ENCODE peak calls at places on chromosome 15, in eight cellular contexts. P is HepG2; V is CD8-positive, alpha-beta T cell; Z is psoas muscle; I is mesenchymal stem cell; Y is esophagus muscularis mucosa; J is Peyer's patch; L is adrenal gland. H is an unnamed sample. For H3K27me3, the result is how much of the 10 kb centered on the place peaks cover.

GRCh38 chr15:53884441-53884840 is 93.8 kb upstream of the UNC13C start:
- DNase-seq in J (no peak), Y (no peak), I (no peak), V (no peak), Z (no peak), L (no peak), P (no peak), H (no peak)

GRCh38 chr15:80265021-80265420 is 13.0 kb upstream of the CTXND1 start:
- DNase-seq in V (no peak), L (no peak), Y (no peak), J (no peak), Z (no peak), I (no peak), P (no peak), H (no peak)

GRCh38 chr15:38750816-38751215 is 186.2 kb upstream of the RASGRP1 start:
- DNase-seq in I (no peak), L (no peak), V (no peak), Z (no peak), J (no peak), Y (no peak), P (no peak), H (no peak)

GRCh38 chr15:95302206-95302605 is 1028.3 kb upstream of the NR2F2 start:
- DNase-seq in I (peak), V (no peak), J (no peak), Y (no peak), Z (no peak), L (no peak), P (no peak), H (no peak)

GRCh38 chr15:75696303-75696657 is 16.4 kb downstream of the CSPG4 start:
- DNase-seq in I (no peak), Z (no peak), L (no peak), V (no peak), P (no peak), Y (no peak), J (no peak), H (no peak)

GRCh38 chr15:29040367-29040745 is 154.6 kb downstream of the APBA2 start:
- DNase-seq in V (no peak), I (no peak), Y (no peak), L (no peak), Z (no peak), P (no peak), J (no peak), H (no peak)

GRCh38 chr15:77481670-77482069 is 61.0 kb downstream of the HMG20A start:
- DNase-seq in I (peak), P (no peak), Y (no peak), L (no peak), J (no peak), V (no peak), Z (no peak), H (peak)

GRCh38 chr15:74555192-74555591 is 14.2 kb downstream of the ARID3B start:
- DNase-seq in P (no peak), Y (no peak), L (no peak), I (no peak), Z (no peak), J (no peak), V (no peak), H (no peak)

GRCh38 chr15:69132935-69133861 is 27.2 kb upstream of the GLCE start:
- DNase-seq in V (no peak), Y (no peak), I (no peak), Z (no peak), J (no peak), L (peak), P (peak), H (no peak)

GRCh38 chr15:61750271-61751084 is 309.8 kb downstream of the VPS13C start:
- DNase-seq in J (no peak), V (no peak), Y (no peak), P (no peak), Z (no peak), I (no peak), L (no peak), H (no peak)

GRCh38 chr15:80404719-80405553 is 754 bp downstream of the ARNT2 start:
- DNase-seq in Y (peak), Z (peak), P (no peak), J (no peak), L (no peak), V (no peak), I (no peak), H (no peak)

GRCh38 chr15:34049096-34049495 is 10.1 kb upstream of the AVEN start:
- DNase-seq in J (no peak), Y (no peak), I (peak), Z (no peak), V (no peak), L (no peak), P (no peak), H (peak)

GRCh38 chr15:73939138-73939537 is 12.9 kb downstream of the LOXL1 start:
- DNase-seq in Z (peak), V (no peak), I (no peak), L (no peak), Y (no peak), J (no peak), P (no peak), H (no peak)

GRCh38 chr15:50114381-50114780 is 4.7 kb downstream of the ATP8B4 start:
- DNase-seq in P (no peak), Z (peak), J (peak), Y (no peak), I (no peak), L (peak), V (no peak), H (no peak)

GRCh38 chr15:65092911-65093792 is 16.6 kb downstream of the KBTBD13 start:
- DNase-seq in J (peak), Z (no peak), I (no peak), V (no peak), L (no peak), P (no peak), Y (no peak), H (no peak)

GRCh38 chr15:101637549-101638318 is 14.4 kb downstream of the TM2D3 start:
- DNase-seq in I (no peak), L (no peak), V (no peak), J (no peak), P (no peak), Z (no peak), Y (peak), H (no peak)

GRCh38 chr15:95590533-95591044 is 739.9 kb upstream of the NR2F2 start:
- DNase-seq in V (no peak), Y (no peak), Z (no peak), L (no peak), I (peak), J (no peak), P (no peak), H (no peak)

GRCh38 chr15:99928429-99928981 is 195.3 kb upstream of the LYSMD4 start:
- DNase-seq in J (peak), L (peak), P (no peak), Y (peak), Z (peak), V (peak), I (peak), H (peak)

GRCh38 chr15:40787344-40787841 is 17.6 kb downstream of the C15orf62 start:
- DNase-seq in Y (no peak), I (peak), P (no peak), V (peak), J (peak), Z (peak), L (no peak), H (no peak)

GRCh38 chr15:84953136-84953535 is 28.5 kb upstream of the PDE8A start:
- DNase-seq in P (no peak), I (peak), L (no peak), Y (no peak), J (no peak), Z (no peak), V (no peak), H (no peak)

GRCh38 chr15:37394402-37395099 is 294.2 kb upstream of the MEIS2 start:
- DNase-seq in V (no peak), P (no peak), I (no peak), Z (no peak), J (no peak), Y (no peak), L (no peak), H (no peak)

GRCh38 chr15:41772720-41773331 is 1.5 kb upstream of the MAPKBP1 start:
- DNase-seq in Z (no peak), J (peak), Y (peak), L (peak), V (peak), I (peak), P (peak), H (peak)

GRCh38 chr15:72116680-72117447 is 1.1 kb downstream of the MYO9A start:
- DNase-seq in P (no peak), Z (peak), J (peak), Y (no peak), I (no peak), V (peak), L (peak), H (no peak)

GRCh38 chr15:39584662-39585393 is 3.9 kb downstream of the THBS1 start:
- DNase-seq in L (no peak), V (no peak), J (no peak), I (peak), Z (no peak), Y (peak), P (no peak), H (no peak)

DNA sequence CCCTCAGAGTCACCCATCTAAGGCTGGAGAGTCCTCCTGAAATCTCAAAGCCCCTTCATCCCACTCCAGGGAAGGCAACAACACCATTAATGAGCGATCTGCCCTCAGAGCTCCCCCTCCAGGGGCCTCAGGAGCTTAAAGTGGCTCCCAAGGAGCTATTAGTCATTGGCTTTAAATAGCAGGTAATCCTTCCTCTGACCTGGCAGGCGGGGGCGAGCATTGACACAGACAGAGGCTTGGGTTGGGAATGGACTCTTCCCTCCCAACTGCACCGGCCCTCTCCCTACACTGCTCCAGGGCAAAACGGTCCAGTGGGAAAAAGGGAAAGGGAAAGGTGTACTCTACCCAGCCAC is 1.4 kb downstream of the MFGE8 start:
- DNase-seq in J (no peak), I (peak), L (no peak), Y (no peak), P (no peak), V (no peak), Z (peak), H (no peak)
- H3K27ac ChIP-seq in J (no peak), I (no peak), L (peak), Y (peak), P (no peak), V (no peak), Z (peak), H (no peak)

GRCh38 chr15:60179786-60180391 is 175.8 kb downstream of the FOXB1 start:
- DNase-seq in Y (no peak), P (peak), Z (no peak), J (peak), L (no peak), V (peak), I (peak), H (no peak)
- H3K27me3 ChIP-seq in Y (under half), P (under half), Z (under half), J (under half), L (under half), V (under half), I (under half), H (under half)

DNA sequence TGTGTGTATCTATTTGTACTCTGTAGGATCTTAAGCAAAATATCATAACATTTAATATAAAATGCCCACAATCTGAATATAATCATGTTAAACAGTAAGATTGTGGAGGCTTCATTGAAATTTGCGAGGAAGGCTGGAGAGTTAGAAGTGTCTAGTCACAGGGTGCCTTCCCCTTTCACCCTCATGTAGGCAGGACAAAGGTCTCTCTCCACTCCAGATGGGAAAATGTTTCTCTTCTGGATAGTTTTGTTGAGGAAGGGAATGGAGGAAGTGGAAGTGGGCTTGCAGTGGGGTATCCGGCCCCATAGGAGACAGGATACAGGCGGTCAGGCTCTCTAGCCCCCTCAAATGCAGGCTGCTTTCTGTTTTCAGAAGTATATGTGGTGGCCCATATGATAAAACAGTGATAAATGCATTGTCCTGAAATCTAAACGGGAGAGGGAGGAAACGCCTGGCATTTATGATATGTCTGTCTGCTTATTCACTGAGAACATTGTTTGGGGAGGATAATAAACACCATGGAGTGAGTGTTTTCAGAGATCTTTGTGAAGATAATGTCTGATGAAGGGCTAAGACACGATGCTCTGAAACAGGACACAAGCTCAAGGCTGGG is 13.3 kb upstream of the MYZAP start:
- DNase-seq in V (no peak), L (no peak), J (no peak), I (no peak), Z (no peak), Y (no peak), P (no peak), H (no peak)
- H3K27ac ChIP-seq in V (no peak), L (no peak), J (peak), I (no peak), Z (no peak), Y (no peak), P (no peak), H (no peak)

DNA sequence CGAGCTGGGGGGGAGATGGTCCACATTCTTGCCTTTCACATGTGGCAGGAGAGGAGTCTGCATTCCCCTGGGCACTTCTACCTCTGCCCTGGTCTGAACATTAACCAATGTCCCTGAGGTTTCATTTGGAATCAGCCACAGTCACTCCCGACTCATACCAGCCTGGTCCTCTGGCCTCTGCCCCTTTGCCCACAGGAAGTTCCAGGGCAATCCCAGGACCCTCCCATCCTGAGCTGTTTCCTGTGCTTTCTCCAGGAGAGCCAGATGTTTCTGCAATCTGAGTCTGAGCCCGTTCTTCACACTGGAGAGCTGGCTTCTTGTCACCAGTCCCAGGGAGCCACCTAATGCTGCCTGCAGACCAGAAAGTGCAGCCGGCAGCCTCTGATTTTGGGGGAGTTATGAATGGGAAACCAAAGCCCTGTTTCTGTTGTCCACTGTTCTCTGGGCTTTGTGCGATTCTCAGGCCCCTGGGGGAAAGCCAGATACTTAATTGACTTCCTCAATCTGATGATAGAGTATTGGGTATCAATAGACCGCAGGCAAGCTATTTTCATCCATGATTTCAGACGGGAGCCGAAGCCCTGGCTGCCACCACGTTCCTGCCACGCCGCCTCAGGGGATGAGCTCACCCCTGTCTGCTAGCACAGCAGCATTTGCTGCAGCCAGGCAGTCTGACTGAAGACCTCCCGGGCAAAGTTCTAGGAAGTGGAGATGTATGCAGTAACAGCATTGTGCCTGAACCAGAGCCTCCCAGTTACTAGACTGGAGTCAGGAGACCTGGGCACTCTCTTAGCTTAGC is 69.6 kb downstream of the ISG20 start:
- DNase-seq in Z (no peak), P (no peak), V (no peak), J (peak), I (no peak), Y (no peak), L (peak), H (no peak)
- H3K27me3 ChIP-seq in Z (under half), P (half or more), V (under half), J (under half), I (under half), Y (under half), L (under half), H (under half)